ENCODE peak calls at places on chromosomes 3 and 15, in eight cellular contexts. Z, P, Y, S, H, U, R and F are unnamed samples.

GRCh38 chr15:100764778-100765457 is 114.7 kb upstream of the ALDH1A3 start:
- DNase-seq in U (no peak), Z (no peak), P (no peak), R (no peak), H (no peak), S (no peak), Y (no peak), F (no peak)

GRCh38 chr3:125141596-125142417 is 70.7 kb downstream of the SLC12A8 start:
- DNase-seq in Y (peak), Z (no peak), P (no peak), U (no peak), S (peak), H (no peak), R (no peak), F (no peak)

GRCh38 chr3:14587733-14588360 is 47.7 kb upstream of the GRIP2 start:
- DNase-seq in S (no peak), Y (no peak), P (no peak), H (no peak), Z (no peak), U (no peak), R (peak), F (no peak)

GRCh38 chr3:139430467-139430866 is 41.0 kb upstream of the COPB2 start:
- DNase-seq in S (no peak), P (no peak), Y (no peak), R (no peak), U (no peak), H (no peak), Z (no peak), F (no peak)

GRCh38 chr3:28301607-28302158 is 46.8 kb upstream of the ZCWPW2 start:
- DNase-seq in P (no peak), R (no peak), Z (no peak), Y (no peak), H (no peak), U (no peak), S (no peak), F (no peak)

GRCh38 chr15:62125763-62126162 is 39.3 kb downstream of the C2CD4B start:
- DNase-seq in P (no peak), U (no peak), Z (no peak), Y (no peak), S (peak), H (no peak), R (no peak), F (peak)

GRCh38 chr3:193130576-193130975 is 110.4 kb upstream of the PLAAT1 start:
- DNase-seq in R (no peak), Z (no peak), H (no peak), P (no peak), U (no peak), S (no peak), Y (no peak), F (no peak)

GRCh38 chr3:129461461-129462146 is 21.6 kb downstream of the IFT122 start:
- DNase-seq in Y (no peak), U (no peak), H (no peak), Z (no peak), R (no peak), S (no peak), P (no peak), F (no peak)

GRCh38 chr15:85831415-85832113 is 36.8 kb upstream of the KLHL25 start:
- DNase-seq in H (no peak), Y (peak), P (peak), U (peak), S (peak), R (no peak), Z (peak), F (no peak)

GRCh38 chr15:65033659-65034269 is 4.3 kb upstream of the MTFMT start:
- DNase-seq in Z (no peak), Y (no peak), H (no peak), S (no peak), U (no peak), P (peak), R (no peak), F (no peak)

GRCh38 chr3:126932188-126932931 is 50.6 kb upstream of the PLXNA1 start:
- DNase-seq in Y (no peak), U (no peak), H (no peak), S (no peak), P (no peak), R (no peak), Z (no peak), F (no peak)

GRCh38 chr15:96264801-96265515 is 65.5 kb upstream of the NR2F2 start:
- DNase-seq in Z (no peak), P (no peak), H (no peak), U (no peak), R (no peak), S (no peak), Y (no peak), F (no peak)

GRCh38 chr3:23968467-23969184 is 23.5 kb downstream of the NR1D2 start:
- DNase-seq in Z (no peak), U (no peak), Y (no peak), R (peak), S (no peak), P (no peak), H (no peak), F (no peak)

GRCh38 chr3:58534592-58535494 is 2.1 kb downstream of the ACOX2 start:
- DNase-seq in Y (no peak), S (no peak), H (no peak), R (no peak), U (no peak), P (no peak), Z (no peak), F (no peak)

GRCh38 chr3:15797600-15798303 is at the start of gene ANKRD28:
- DNase-seq in U (no peak), S (no peak), R (peak), Z (no peak), Y (no peak), P (peak), H (peak), F (no peak)
- TF ChIP-seq CTCF in U (peak), S (peak), R (peak), Z (no peak), Y (peak), P (peak), H (peak), F (peak)

GRCh38 chr15:58764468-58764867 is 6.6 kb upstream of the MINDY2 start:
- DNase-seq in Y (no peak), H (no peak), S (no peak), Z (no peak), R (no peak), U (no peak), P (no peak), F (no peak)
- H3K4me3 ChIP-seq in Y (no peak), H (no peak), S (no peak), Z (no peak), R (no peak), U (no peak), P (no peak), F (no peak)

DNA sequence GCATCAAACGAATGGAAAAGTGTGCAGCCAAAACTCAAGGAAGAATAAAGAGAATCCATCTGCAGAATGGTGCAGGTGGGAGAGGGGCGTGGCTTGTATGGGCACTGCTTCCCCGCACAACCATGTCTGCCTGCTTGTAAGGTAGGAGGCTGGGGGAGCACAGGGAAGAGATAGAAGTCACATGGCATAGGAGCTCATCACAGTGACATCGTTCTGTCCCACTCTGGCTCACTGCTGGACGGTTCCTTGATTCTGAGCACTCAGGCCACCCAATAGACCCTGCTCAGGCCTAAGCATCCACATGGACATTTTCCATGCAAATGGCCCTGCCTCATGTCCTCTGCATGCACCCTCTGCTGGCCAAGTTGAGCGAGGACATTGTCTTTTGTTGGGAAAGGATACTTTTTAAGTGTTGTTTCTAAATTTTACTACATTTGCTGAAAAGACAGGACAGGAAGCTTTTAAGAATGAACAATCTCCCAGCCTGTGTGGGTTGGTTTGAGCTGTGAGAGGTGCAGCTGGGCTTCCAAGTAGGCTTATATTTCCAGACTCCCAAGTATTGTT is 3.1 kb downstream of the MYLK start:
- DNase-seq in U (no peak), R (no peak), Z (no peak), H (no peak), P (no peak), Y (no peak), S (no peak), F (no peak)
- TF ChIP-seq CTCF in U (peak), R (peak), Z (peak), H (peak), P (peak), Y (no peak), S (peak), F (peak)

DNA sequence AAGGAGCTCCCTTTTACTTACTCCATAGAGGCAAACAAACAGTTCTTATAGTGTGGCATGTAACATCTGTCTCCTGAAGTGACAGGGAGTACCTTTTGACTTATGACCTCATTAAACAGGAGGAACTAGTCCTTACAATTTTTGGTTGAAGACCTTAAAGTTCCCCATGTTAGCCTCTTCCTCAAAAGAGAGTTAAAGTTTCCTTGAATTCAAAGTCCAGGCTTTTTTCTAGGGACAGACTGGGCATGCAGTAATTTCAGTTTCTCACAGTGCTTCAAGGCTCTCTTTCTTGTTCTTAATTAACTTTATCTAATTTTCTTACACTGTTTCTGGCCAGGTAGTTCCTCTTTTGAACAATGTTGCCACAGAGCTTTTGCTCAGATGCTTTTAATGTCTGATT is 12.0 kb downstream of the GOLM2 start:
- DNase-seq in P (no peak), H (no peak), U (no peak), R (no peak), Y (no peak), Z (no peak), S (no peak), F (no peak)
- H3K4me3 ChIP-seq in P (no peak), H (no peak), U (no peak), R (no peak), Y (no peak), Z (no peak), S (no peak), F (no peak)